ENCODE peak calls at places on chromosomes 12 and 14, in five cellular contexts. N is HCT116, K is uterus, R is astrocyte, Y is BJ. J is an unnamed sample.

GRCh38 chr14:54646576-54647130 is 79.7 kb downstream of the SAMD4A start:
- DNase-seq in Y (no peak), N (no peak), R (no peak), K (no peak), J (no peak)

GRCh38 chr12:50677858-50678257 is 86.0 kb upstream of the ATF1 start:
- DNase-seq in N (no peak), R (peak; percentile 57), K (no peak), Y (peak; percentile 12), J (no peak)

GRCh38 chr12:11786638-11787365 is 137.3 kb downstream of the ETV6 start:
- DNase-seq in K (no peak), R (no peak), N (no peak), Y (no peak), J (no peak)

GRCh38 chr12:93167841-93168492 is 209.8 kb upstream of the NUDT4 start:
- DNase-seq in R (peak; percentile 46), K (no peak), Y (no peak), N (no peak), J (no peak)

GRCh38 chr14:105865266-105865903 is 339.0 kb downstream of the TMEM121 start:
- DNase-seq in R (no peak), N (no peak), K (peak; percentile 10), Y (no peak), J (no peak)

GRCh38 chr14:51865953-51866747 is 5.7 kb downstream of the GNG2 start:
- DNase-seq in K (no peak), N (no peak), Y (no peak), R (no peak), J (no peak)

GRCh38 chr14:22837059-22837749 is 819 bp downstream of the MMP14 start:
- DNase-seq in Y (no peak), R (no peak), K (peak; percentile 70), N (no peak), J (no peak)

GRCh38 chr12:75666126-75666979 is 154.9 kb upstream of the KRR1 start:
- DNase-seq in N (no peak), K (no peak), Y (no peak), R (peak; percentile 86), J (peak; percentile 10)

GRCh38 chr12:65606008-65606766 is 218.1 kb upstream of the HMGA2 start:
- DNase-seq in K (no peak), R (no peak), N (no peak), Y (no peak), J (no peak)

GRCh38 chr12:57276935-57277563 is 26.1 kb upstream of the STAC3 start:
- DNase-seq in R (no peak), N (peak; percentile 18), K (no peak), Y (no peak), J (no peak)

GRCh38 chr12:50246873-50247612 is 36.3 kb downstream of the LIMA1 start:
- DNase-seq in N (peak; percentile 99), R (peak; percentile 99), K (peak; percentile 88), Y (peak; percentile 99), J (peak; percentile 99)

GRCh38 chr14:95319312-95320075 is at the start of gene CLMN:
- DNase-seq in Y (no peak), K (peak; percentile 60), N (peak; percentile 16), R (peak; percentile 14), J (no peak)

GRCh38 chr14:22791302-22791701 is 23.9 kb downstream of the SLC7A7 start:
- DNase-seq in R (peak; percentile 80), Y (peak; percentile 41), N (no peak), K (no peak), J (no peak)

GRCh38 chr12:71400481-71400880 is 39.1 kb upstream of the LGR5 start:
- DNase-seq in K (no peak), Y (no peak), R (no peak), N (no peak), J (no peak)

GRCh38 chr12:116880817-116881324 is 370 bp downstream of the HRK start:
- DNase-seq in N (no peak), K (no peak), Y (no peak), R (peak; percentile 38), J (no peak)

GRCh38 chr12:103799504-103800251 is 41.4 kb downstream of the NT5DC3 start:
- DNase-seq in N (no peak), R (peak; percentile 62), Y (no peak), K (peak; percentile 34), J (no peak)

GRCh38 chr14:64113279-64113678 is 180.9 kb downstream of the ESR2 start:
- DNase-seq in Y (no peak), R (no peak), K (no peak), N (no peak), J (no peak)

GRCh38 chr14:65334765-65335411 is 77.6 kb upstream of the FUT8 start:
- DNase-seq in N (no peak), K (no peak), R (no peak), Y (no peak), J (no peak)

GRCh38 chr12:51884676-51885229 is 3.1 kb upstream of the ANKRD33 start:
- DNase-seq in Y (no peak), K (no peak), N (peak; percentile 31), R (no peak), J (no peak)

GRCh38 chr12:122421263-122421814 is 1.1 kb downstream of the CLIP1 start:
- DNase-seq in Y (no peak), R (peak; percentile 52), K (peak; percentile 59), N (no peak), J (no peak)

GRCh38 chr14:49545716-49546115 is 40.5 kb downstream of the RPS29 start:
- DNase-seq in K (no peak), N (no peak), Y (no peak), R (no peak), J (no peak)

GRCh38 chr14:21087294-21088091 is 11.0 kb downstream of the ZNF219 start:
- DNase-seq in Y (peak; percentile 76), K (no peak), N (no peak), R (peak; percentile 93), J (no peak)

GRCh38 chr12:116508145-116509121 is 50.7 kb upstream of the MAP1LC3B2 start:
- DNase-seq in K (peak; percentile 68), R (no peak), N (no peak), Y (no peak), J (no peak)

DNA sequence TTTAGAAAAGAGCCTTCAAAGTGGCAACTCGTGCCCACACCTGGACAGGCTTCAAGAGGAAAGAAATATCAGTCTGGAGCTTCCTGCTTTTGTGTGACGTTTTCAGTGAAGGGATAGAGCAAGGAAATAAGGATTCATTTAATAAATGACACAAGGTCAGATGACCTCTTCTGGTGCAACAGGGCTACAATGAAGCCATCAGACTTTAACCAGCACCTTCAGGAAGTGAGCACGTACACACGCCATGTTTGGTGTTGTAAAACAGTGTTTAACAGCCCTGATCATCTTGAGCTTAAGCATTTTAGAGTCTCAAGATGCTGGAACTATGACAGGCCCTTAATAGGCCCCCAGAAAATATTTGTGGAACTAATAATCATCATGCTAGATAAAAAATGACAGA is 59.2 kb downstream of the CCDC60 start:
- DNase-seq in K (no peak), N (no peak), R (no peak), Y (no peak), J (no peak)
- H3K4me3 ChIP-seq in K (no peak overlapping the region), N (no peak overlapping the region), R (no peak overlapping the region), Y (no peak overlapping the region), J (no peak overlapping the region)

GRCh38 chr12:94650143-94651056 is at the start of gene TMCC3:
- DNase-seq in Y (no peak), K (peak; percentile 41), N (no peak), R (no peak), J (no peak)

GRCh38 chr12:94648578-94648977 is 1.8 kb downstream of the TMCC3 start:
- DNase-seq in Y (no peak), N (no peak), R (no peak), K (no peak), J (no peak)

GRCh38 chr12:94644622-94645021 is 5.7 kb downstream of the TMCC3 start:
- DNase-seq in R (peak; percentile 87), N (no peak), K (no peak), Y (no peak), J (peak; percentile 95)

GRCh38 chr12:94644141-94644575 is 6.2 kb downstream of the TMCC3 start:
- DNase-seq in Y (no peak), R (peak; percentile 68), N (no peak), K (no peak), J (no peak)

DNA sequence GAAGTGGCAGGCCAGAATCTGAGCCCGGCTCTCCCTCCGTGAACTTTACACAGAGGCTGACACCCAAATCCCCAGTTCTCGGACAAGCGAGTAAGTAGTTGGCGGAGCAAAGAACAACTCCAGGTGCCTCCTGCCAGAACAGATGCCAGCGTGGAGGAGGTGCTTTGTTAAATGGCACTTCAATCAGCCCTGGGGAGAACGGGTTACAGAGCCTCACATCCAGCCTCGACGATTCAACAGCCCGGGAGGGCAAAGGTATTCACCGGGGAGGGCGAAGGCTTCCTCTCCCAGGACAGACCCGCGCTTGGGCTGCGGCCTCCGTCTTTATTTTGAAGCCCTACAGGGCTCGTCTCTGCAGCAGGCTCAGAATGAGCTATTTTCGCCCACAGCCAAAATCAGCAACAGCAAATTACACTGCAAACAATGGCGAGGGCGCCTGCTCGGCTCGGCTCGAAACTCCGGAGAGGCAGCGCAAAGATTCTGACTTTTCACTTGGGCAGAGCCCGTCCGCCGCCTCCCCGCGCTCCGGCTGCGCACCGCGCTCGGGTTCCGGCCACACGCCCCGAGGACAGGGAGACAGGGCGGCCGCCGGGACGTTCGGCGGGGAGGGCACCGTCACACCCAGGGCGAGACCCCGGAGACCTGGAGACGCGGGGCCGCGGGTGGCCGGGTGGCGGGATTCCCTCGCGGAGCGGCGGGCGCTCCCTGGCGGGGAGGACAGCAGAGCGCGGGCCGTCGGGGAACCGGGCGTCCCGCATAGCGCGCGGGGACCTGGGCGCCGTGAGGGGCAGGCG is 811 bp downstream of the TMCC3 start:
- DNase-seq in K (peak; percentile 51), N (no peak), Y (no peak), R (peak; percentile 15), J (no peak)
- TF ChIP-seq CTCF in K (peak; percentile 50), N (no peak), Y (no peak), R (no peak), J (no peak)

GRCh38 chr12:13369496-13369895 is 173.0 kb downstream of the EMP1 start:
- DNase-seq in R (no peak), Y (no peak), N (no peak), K (no peak), J (no peak)
- H3K27me3 ChIP-seq in R (peaks cover 2% of the 10 kb centered on the region), Y (no peaks in the 10 kb centered on the region), N (no peaks in the 10 kb centered on the region), K (no peaks in the 10 kb centered on the region), J (no peaks in the 10 kb centered on the region)

DNA sequence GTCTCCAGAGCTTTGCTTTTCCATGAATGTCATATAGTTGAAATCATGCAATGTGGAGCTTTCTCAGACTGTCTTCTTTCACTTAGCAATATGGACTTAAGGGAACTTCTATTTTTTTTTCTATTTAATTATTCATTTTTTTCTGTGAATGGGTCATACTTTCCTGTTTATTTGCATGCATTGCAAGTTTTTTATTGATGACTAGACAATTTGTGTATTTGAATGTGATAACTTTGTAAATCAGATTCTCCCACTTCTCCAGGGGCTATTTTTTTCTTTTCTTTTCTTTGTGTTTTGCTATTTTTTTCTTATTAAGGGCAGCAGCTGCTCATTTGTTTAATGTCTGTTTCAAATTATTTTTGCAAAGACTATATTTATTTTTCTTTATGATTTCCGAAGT is 1019.8 kb upstream of the ATXN7L3B start:
- DNase-seq in R (no peak), N (no peak), K (no peak), Y (no peak), J (no peak)
- H3K4me3 ChIP-seq in R (no peak overlapping the region), N (no peak overlapping the region), K (no peak overlapping the region), Y (no peak overlapping the region), J (no peak overlapping the region)

GRCh38 chr14:38208825-38209562 is 1.3 kb downstream of the SSTR1 start:
- DNase-seq in N (no peak), R (peak; percentile 33), K (no peak), Y (no peak), J (peak; percentile 21)
- TF ChIP-seq CTCF in N (no peak), R (no peak), K (peak; percentile 11), Y (peak; percentile 49), J (peak; percentile 13)

J was measured in kidney epithelial cell.